ENCODE peak calls at places on chromosome 5, in ten cellular contexts. One of them, this sample, is unnamed.
A peak's percentile ranks its signal among the peaks of the same experiment; 100 is the strongest.

GRCh38 chr5:159061186-159061796 is 38.4 kb downstream of the EBF1 start:
- DNase-seq in right atrium auricular region: peak; percentile 88
- DNase-seq in AG20443: peak; percentile 91
- DNase-seq in stimulated activated CD4-positive, alpha-beta T cell treated with anti-CD3 and anti-CD28 coated beads, Interleukin-12 subunit alpha, Interleukin-12 subunit beta, amount 100 ng/mL, for 24 hours: no peak
- DNase-seq in pons: no peak
- DNase-seq in iris pigment epithelial cell: peak; percentile 69
- DNase-seq in epithelial cell of esophagus: peak; percentile 32
- DNase-seq in frontal cortex: peak; percentile 25
- DNase-seq in NCI-H1417 treated with DMSO at 0.1 percent for 48 hours: no peak
- DNase-seq in SHP77: no peak
- DNase-seq in this sample: no peak

GRCh38 chr5:148179234-148179824 is 11.0 kb downstream of the SPINK14 start:
- DNase-seq in right atrium auricular region: no peak
- DNase-seq in AG20443: peak; percentile 11
- DNase-seq in stimulated activated CD4-positive, alpha-beta T cell treated with anti-CD3 and anti-CD28 coated beads, Interleukin-12 subunit alpha, Interleukin-12 subunit beta, amount 100 ng/mL, for 24 hours: no peak
- DNase-seq in pons: peak; percentile 81
- DNase-seq in iris pigment epithelial cell: peak; percentile 67
- DNase-seq in epithelial cell of esophagus: peak; percentile 76
- DNase-seq in frontal cortex: no peak
- DNase-seq in NCI-H1417 treated with DMSO at 0.1 percent for 48 hours: no peak
- DNase-seq in SHP77: peak; percentile 50
- DNase-seq in this sample: no peak

GRCh38 chr5:14487101-14487895 is 94.3 kb upstream of the OTULINL start:
- DNase-seq in right atrium auricular region: no peak
- DNase-seq in AG20443: peak; percentile 14
- DNase-seq in stimulated activated CD4-positive, alpha-beta T cell treated with anti-CD3 and anti-CD28 coated beads, Interleukin-12 subunit alpha, Interleukin-12 subunit beta, amount 100 ng/mL, for 24 hours: no peak
- DNase-seq in pons: no peak
- DNase-seq in iris pigment epithelial cell: no peak
- DNase-seq in epithelial cell of esophagus: no peak
- DNase-seq in frontal cortex: no peak
- DNase-seq in NCI-H1417 treated with DMSO at 0.1 percent for 48 hours: no peak
- DNase-seq in SHP77: no peak
- DNase-seq in this sample: no peak

GRCh38 chr5:75536694-75537360 is 25.1 kb downstream of the POLK start:
- DNase-seq in right atrium auricular region: no peak
- DNase-seq in AG20443: peak; percentile 10
- DNase-seq in stimulated activated CD4-positive, alpha-beta T cell treated with anti-CD3 and anti-CD28 coated beads, Interleukin-12 subunit alpha, Interleukin-12 subunit beta, amount 100 ng/mL, for 24 hours: no peak
- DNase-seq in pons: no peak
- DNase-seq in iris pigment epithelial cell: peak; percentile 10
- DNase-seq in epithelial cell of esophagus: no peak
- DNase-seq in frontal cortex: no peak
- DNase-seq in NCI-H1417 treated with DMSO at 0.1 percent for 48 hours: no peak
- DNase-seq in SHP77: no peak
- DNase-seq in this sample: no peak

GRCh38 chr5:115179959-115180709 is 10.4 kb upstream of the TRIM36 start:
- DNase-seq in right atrium auricular region: no peak
- DNase-seq in AG20443: peak; percentile 42
- DNase-seq in stimulated activated CD4-positive, alpha-beta T cell treated with anti-CD3 and anti-CD28 coated beads, Interleukin-12 subunit alpha, Interleukin-12 subunit beta, amount 100 ng/mL, for 24 hours: no peak
- DNase-seq in pons: no peak
- DNase-seq in iris pigment epithelial cell: peak; percentile 22
- DNase-seq in epithelial cell of esophagus: peak; percentile 10
- DNase-seq in frontal cortex: peak; percentile 39
- DNase-seq in NCI-H1417 treated with DMSO at 0.1 percent for 48 hours: no peak
- DNase-seq in SHP77: peak; percentile 82
- DNase-seq in this sample: no peak

GRCh38 chr5:56259002-56259511 is 25.9 kb upstream of the ANKRD55 start:
- DNase-seq in right atrium auricular region: no peak
- DNase-seq in AG20443: peak; percentile 82
- DNase-seq in stimulated activated CD4-positive, alpha-beta T cell treated with anti-CD3 and anti-CD28 coated beads, Interleukin-12 subunit alpha, Interleukin-12 subunit beta, amount 100 ng/mL, for 24 hours: no peak
- DNase-seq in pons: no peak
- DNase-seq in iris pigment epithelial cell: peak; percentile 97
- DNase-seq in epithelial cell of esophagus: peak; percentile 64
- DNase-seq in frontal cortex: no peak
- DNase-seq in NCI-H1417 treated with DMSO at 0.1 percent for 48 hours: no peak
- DNase-seq in SHP77: no peak
- DNase-seq in this sample: no peak

GRCh38 chr5:123438902-123439301 is 15.7 kb upstream of the CEP120 start:
- DNase-seq in right atrium auricular region: no peak
- DNase-seq in AG20443: no peak
- DNase-seq in stimulated activated CD4-positive, alpha-beta T cell treated with anti-CD3 and anti-CD28 coated beads, Interleukin-12 subunit alpha, Interleukin-12 subunit beta, amount 100 ng/mL, for 24 hours: no peak
- DNase-seq in pons: no peak
- DNase-seq in iris pigment epithelial cell: peak; percentile 43
- DNase-seq in epithelial cell of esophagus: peak; percentile 42
- DNase-seq in frontal cortex: no peak
- DNase-seq in NCI-H1417 treated with DMSO at 0.1 percent for 48 hours: no peak
- DNase-seq in SHP77: no peak
- DNase-seq in this sample: no peak

GRCh38 chr5:167452186-167452585 is 839.3 kb upstream of the WWC1 start:
- DNase-seq in right atrium auricular region: no peak
- DNase-seq in AG20443: no peak
- DNase-seq in stimulated activated CD4-positive, alpha-beta T cell treated with anti-CD3 and anti-CD28 coated beads, Interleukin-12 subunit alpha, Interleukin-12 subunit beta, amount 100 ng/mL, for 24 hours: no peak
- DNase-seq in pons: no peak
- DNase-seq in iris pigment epithelial cell: no peak
- DNase-seq in epithelial cell of esophagus: no peak
- DNase-seq in frontal cortex: no peak
- DNase-seq in NCI-H1417 treated with DMSO at 0.1 percent for 48 hours: no peak
- DNase-seq in SHP77: no peak
- DNase-seq in this sample: no peak

GRCh38 chr5:180629703-180630382 is 19.6 kb downstream of the FLT4 start:
- DNase-seq in right atrium auricular region: no peak
- DNase-seq in AG20443: no peak
- DNase-seq in stimulated activated CD4-positive, alpha-beta T cell treated with anti-CD3 and anti-CD28 coated beads, Interleukin-12 subunit alpha, Interleukin-12 subunit beta, amount 100 ng/mL, for 24 hours: no peak
- DNase-seq in pons: no peak
- DNase-seq in iris pigment epithelial cell: no peak
- DNase-seq in epithelial cell of esophagus: no peak
- DNase-seq in frontal cortex: no peak
- DNase-seq in NCI-H1417 treated with DMSO at 0.1 percent for 48 hours: no peak
- DNase-seq in SHP77: no peak
- DNase-seq in this sample: no peak

GRCh38 chr5:30594331-30594730 is 599.2 kb upstream of the CDH6 start:
- DNase-seq in right atrium auricular region: no peak
- DNase-seq in AG20443: no peak
- DNase-seq in stimulated activated CD4-positive, alpha-beta T cell treated with anti-CD3 and anti-CD28 coated beads, Interleukin-12 subunit alpha, Interleukin-12 subunit beta, amount 100 ng/mL, for 24 hours: no peak
- DNase-seq in pons: no peak
- DNase-seq in iris pigment epithelial cell: no peak
- DNase-seq in epithelial cell of esophagus: no peak
- DNase-seq in frontal cortex: no peak
- DNase-seq in NCI-H1417 treated with DMSO at 0.1 percent for 48 hours: no peak
- DNase-seq in SHP77: no peak
- DNase-seq in this sample: no peak

GRCh38 chr5:181070523-181070922 is 30.5 kb downstream of the BTNL9 start:
- DNase-seq in right atrium auricular region: no peak
- DNase-seq in AG20443: no peak
- DNase-seq in stimulated activated CD4-positive, alpha-beta T cell treated with anti-CD3 and anti-CD28 coated beads, Interleukin-12 subunit alpha, Interleukin-12 subunit beta, amount 100 ng/mL, for 24 hours: no peak
- DNase-seq in pons: no peak
- DNase-seq in iris pigment epithelial cell: no peak
- DNase-seq in epithelial cell of esophagus: no peak
- DNase-seq in frontal cortex: no peak
- DNase-seq in NCI-H1417 treated with DMSO at 0.1 percent for 48 hours: no peak
- DNase-seq in SHP77: no peak
- DNase-seq in this sample: no peak

GRCh38 chr5:88785396-88786216 is 97.4 kb downstream of the MEF2C start:
- DNase-seq in right atrium auricular region: no peak
- DNase-seq in AG20443: peak; percentile 69
- DNase-seq in stimulated activated CD4-positive, alpha-beta T cell treated with anti-CD3 and anti-CD28 coated beads, Interleukin-12 subunit alpha, Interleukin-12 subunit beta, amount 100 ng/mL, for 24 hours: no peak
- DNase-seq in pons: peak; percentile 69
- DNase-seq in iris pigment epithelial cell: peak; percentile 89
- DNase-seq in epithelial cell of esophagus: peak; percentile 93
- DNase-seq in frontal cortex: peak; percentile 17
- DNase-seq in NCI-H1417 treated with DMSO at 0.1 percent for 48 hours: no peak
- DNase-seq in SHP77: no peak
- DNase-seq in this sample: no peak

GRCh38 chr5:58998539-58998938 is 415.7 kb downstream of the RAB3C start:
- DNase-seq in right atrium auricular region: no peak
- DNase-seq in AG20443: no peak
- DNase-seq in stimulated activated CD4-positive, alpha-beta T cell treated with anti-CD3 and anti-CD28 coated beads, Interleukin-12 subunit alpha, Interleukin-12 subunit beta, amount 100 ng/mL, for 24 hours: no peak
- DNase-seq in pons: peak; percentile 42
- DNase-seq in iris pigment epithelial cell: no peak
- DNase-seq in epithelial cell of esophagus: no peak
- DNase-seq in frontal cortex: no peak
- DNase-seq in NCI-H1417 treated with DMSO at 0.1 percent for 48 hours: no peak
- DNase-seq in SHP77: no peak
- DNase-seq in this sample: no peak

GRCh38 chr5:76733049-76733417 is 17.1 kb downstream of the F2R start:
- DNase-seq in right atrium auricular region: no peak
- DNase-seq in AG20443: no peak
- DNase-seq in stimulated activated CD4-positive, alpha-beta T cell treated with anti-CD3 and anti-CD28 coated beads, Interleukin-12 subunit alpha, Interleukin-12 subunit beta, amount 100 ng/mL, for 24 hours: no peak
- DNase-seq in pons: no peak
- DNase-seq in iris pigment epithelial cell: no peak
- DNase-seq in epithelial cell of esophagus: no peak
- DNase-seq in frontal cortex: no peak
- DNase-seq in NCI-H1417 treated with DMSO at 0.1 percent for 48 hours: no peak
- DNase-seq in SHP77: no peak
- DNase-seq in this sample: no peak

GRCh38 chr5:154873791-154874331 is 15.4 kb downstream of the CNOT8 start:
- DNase-seq in right atrium auricular region: no peak
- DNase-seq in AG20443: no peak
- DNase-seq in stimulated activated CD4-positive, alpha-beta T cell treated with anti-CD3 and anti-CD28 coated beads, Interleukin-12 subunit alpha, Interleukin-12 subunit beta, amount 100 ng/mL, for 24 hours: no peak
- DNase-seq in pons: no peak
- DNase-seq in iris pigment epithelial cell: no peak
- DNase-seq in epithelial cell of esophagus: no peak
- DNase-seq in frontal cortex: no peak
- DNase-seq in NCI-H1417 treated with DMSO at 0.1 percent for 48 hours: no peak
- DNase-seq in SHP77: no peak
- DNase-seq in this sample: no peak

GRCh38 chr5:115415143-115415491 is 118.7 kb upstream of the CCDC112 start:
- DNase-seq in right atrium auricular region: no peak
- DNase-seq in AG20443: peak; percentile 30
- DNase-seq in stimulated activated CD4-positive, alpha-beta T cell treated with anti-CD3 and anti-CD28 coated beads, Interleukin-12 subunit alpha, Interleukin-12 subunit beta, amount 100 ng/mL, for 24 hours: no peak
- DNase-seq in pons: peak; percentile 76
- DNase-seq in iris pigment epithelial cell: peak; percentile 67
- DNase-seq in epithelial cell of esophagus: peak; percentile 82
- DNase-seq in frontal cortex: peak; percentile 22
- DNase-seq in NCI-H1417 treated with DMSO at 0.1 percent for 48 hours: no peak
- DNase-seq in SHP77: peak; percentile 18
- DNase-seq in this sample: no peak

GRCh38 chr5:109030360-109031143 is 282.9 kb downstream of the FER start:
- DNase-seq in right atrium auricular region: no peak
- DNase-seq in AG20443: no peak
- DNase-seq in stimulated activated CD4-positive, alpha-beta T cell treated with anti-CD3 and anti-CD28 coated beads, Interleukin-12 subunit alpha, Interleukin-12 subunit beta, amount 100 ng/mL, for 24 hours: no peak
- DNase-seq in pons: no peak
- DNase-seq in iris pigment epithelial cell: no peak
- DNase-seq in epithelial cell of esophagus: no peak
- DNase-seq in frontal cortex: no peak
- DNase-seq in NCI-H1417 treated with DMSO at 0.1 percent for 48 hours: no peak
- DNase-seq in SHP77: no peak
- DNase-seq in this sample: no peak

GRCh38 chr5:9201761-9202160 is 344.1 kb downstream of the SEMA5A start:
- DNase-seq in right atrium auricular region: no peak
- DNase-seq in AG20443: no peak
- DNase-seq in stimulated activated CD4-positive, alpha-beta T cell treated with anti-CD3 and anti-CD28 coated beads, Interleukin-12 subunit alpha, Interleukin-12 subunit beta, amount 100 ng/mL, for 24 hours: no peak
- DNase-seq in pons: no peak
- DNase-seq in iris pigment epithelial cell: peak; percentile 25
- DNase-seq in epithelial cell of esophagus: no peak
- DNase-seq in frontal cortex: no peak
- DNase-seq in NCI-H1417 treated with DMSO at 0.1 percent for 48 hours: no peak
- DNase-seq in SHP77: no peak
- DNase-seq in this sample: no peak

GRCh38 chr5:141186897-141187512 is at the start of gene PCDHB9:
- DNase-seq in right atrium auricular region: no peak
- DNase-seq in AG20443: peak; percentile 43
- DNase-seq in stimulated activated CD4-positive, alpha-beta T cell treated with anti-CD3 and anti-CD28 coated beads, Interleukin-12 subunit alpha, Interleukin-12 subunit beta, amount 100 ng/mL, for 24 hours: no peak
- DNase-seq in pons: peak; percentile 10
- DNase-seq in iris pigment epithelial cell: peak; percentile 18
- DNase-seq in epithelial cell of esophagus: no peak
- DNase-seq in frontal cortex: no peak
- DNase-seq in NCI-H1417 treated with DMSO at 0.1 percent for 48 hours: peak; percentile 1
- DNase-seq in SHP77: no peak
- DNase-seq in this sample: no peak

This sample was measured in coronary artery.